ENCODE peak calls at places on chromosomes 4 and X, in seven cellular contexts. V, Q, T, A, N, H and R are unnamed samples.

GRCh38 chrX:119698835-119699234 is 5.9 kb upstream of the SEPTIN6 start:
- DNase-seq in A (peak; percentile 27), Q (no peak), H (peak; percentile 70), N (no peak), T (no peak), V (no peak), R (no peak)

GRCh38 chrX:31603411-31604120 is 531.7 kb upstream of the FTHL17 start:
- DNase-seq in N (no peak), T (no peak), V (no peak), A (no peak), H (no peak), Q (no peak), R (no peak)

GRCh38 chr4:7892212-7893019 is 47.2 kb downstream of the AFAP1 start:
- DNase-seq in A (no peak), N (no peak), H (no peak), T (no peak), V (no peak), Q (no peak), R (no peak)

GRCh38 chr4:98794565-98795205 is 134.2 kb downstream of the EIF4E start:
- DNase-seq in H (no peak), N (no peak), Q (no peak), T (no peak), V (no peak), A (peak; percentile 33), R (no peak)

GRCh38 chr4:143207555-143207954 is 22.8 kb downstream of the USP38 start:
- DNase-seq in V (no peak), Q (no peak), T (no peak), A (no peak), N (no peak), H (no peak), R (no peak)

GRCh38 chrX:63686878-63687714 is 97.9 kb downstream of the ARHGEF9 start:
- DNase-seq in Q (no peak), T (no peak), H (peak; percentile 11), V (no peak), A (peak; percentile 20), N (no peak), R (no peak)

GRCh38 chr4:17811078-17811603 is 362 bp downstream of the NCAPG start:
- DNase-seq in T (no peak), A (no peak), V (peak; percentile 18), Q (no peak), N (peak; percentile 64), H (no peak), R (no peak)

GRCh38 chr4:168832746-168833575 is 177.1 kb downstream of the CBR4 start:
- DNase-seq in A (no peak), Q (peak; percentile 27), V (peak; percentile 19), T (peak; percentile 81), H (peak; percentile 19), N (peak; percentile 78), R (no peak)

GRCh38 chrX:103417933-103418332 is 41.6 kb downstream of the BEX3 start:
- DNase-seq in A (no peak), V (no peak), Q (no peak), N (no peak), T (no peak), H (no peak), R (no peak)

GRCh38 chrX:17629519-17629918 is 107.8 kb upstream of the SCML1 start:
- DNase-seq in T (no peak), N (no peak), Q (no peak), A (no peak), H (no peak), V (no peak), R (no peak)

GRCh38 chr4:187171731-187172339 is 448.2 kb upstream of the FAT1 start:
- DNase-seq in H (no peak), T (no peak), V (no peak), A (no peak), N (no peak), Q (no peak), R (no peak)

GRCh38 chr4:2048831-2049230 is 10.3 kb upstream of the NAT8L start:
- DNase-seq in Q (peak; percentile 17), H (no peak), T (no peak), V (no peak), A (no peak), N (no peak), R (no peak)

GRCh38 chr4:68288046-68288740 is 42.7 kb upstream of the TMPRSS11B start:
- DNase-seq in A (no peak), T (no peak), H (no peak), Q (no peak), N (no peak), V (no peak), R (no peak)

GRCh38 chrX:149365061-149365460 is 140.0 kb downstream of the IDS start:
- DNase-seq in V (no peak), N (no peak), A (no peak), Q (no peak), H (no peak), T (no peak), R (no peak)

GRCh38 chr4:139453041-139453370 is 915 bp upstream of the RAB33B start:
- DNase-seq in N (no peak), Q (no peak), A (no peak), V (peak; percentile 69), T (no peak), H (peak; percentile 70), R (no peak)

GRCh38 chr4:69617083-69617694 is 22.3 kb downstream of the UGT2A2 start:
- DNase-seq in A (peak; percentile 12), H (peak; percentile 10), Q (no peak), N (no peak), V (no peak), T (no peak), R (no peak)

GRCh38 chrX:9133426-9133825 is 99.5 kb upstream of the FAM9B start:
- DNase-seq in V (no peak), H (no peak), T (no peak), N (no peak), Q (no peak), A (no peak), R (no peak)

GRCh38 chr4:14893713-14894112 is 108.6 kb upstream of the CPEB2 start:
- DNase-seq in T (no peak), A (no peak), V (no peak), Q (no peak), H (no peak), N (no peak), R (no peak)

GRCh38 chr4:48578132-48578964 is 88.3 kb downstream of the ZAR1 start:
- DNase-seq in V (peak; percentile 59), A (peak; percentile 58), T (peak; percentile 73), Q (peak; percentile 60), N (no peak), H (peak; percentile 18), R (peak; percentile 89)

GRCh38 chrX:79564362-79564761 is 197.2 kb upstream of the ITM2A start:
- DNase-seq in H (no peak), V (no peak), N (no peak), T (no peak), Q (no peak), A (no peak), R (no peak)

GRCh38 chr4:13509442-13509841 is 25.3 kb upstream of the RAB28 start:
- DNase-seq in N (no peak), H (no peak), T (no peak), A (no peak), Q (no peak), V (no peak), R (no peak)

GRCh38 chrX:154804957-154805695 is at the start of gene MPP1:
- DNase-seq in T (peak; percentile 87), A (peak; percentile 88), V (peak; percentile 84), Q (peak; percentile 79), N (peak; percentile 72), H (peak; percentile 68), R (peak; percentile 23)

GRCh38 chr4:189376901-189377300 is 563.8 kb upstream of the FRG1 start:
- DNase-seq in T (no peak), Q (no peak), N (no peak), V (no peak), A (no peak), H (no peak), R (no peak)

GRCh38 chr4:179585761-179586160 is 2143.5 kb upstream of the AGA start:
- DNase-seq in N (no peak), H (no peak), V (no peak), T (no peak), Q (no peak), A (no peak), R (no peak)

GRCh38 chr4:179583221-179583620 is 2141.0 kb upstream of the AGA start:
- DNase-seq in N (no peak), V (no peak), H (no peak), Q (no peak), T (no peak), A (no peak), R (no peak)

GRCh38 chr4:179586460-179586859 is 2144.2 kb upstream of the AGA start:
- DNase-seq in Q (no peak), H (no peak), N (no peak), V (no peak), T (no peak), A (no peak), R (no peak)

GRCh38 chr4:179582164-179582563 is 2139.9 kb upstream of the AGA start:
- DNase-seq in V (no peak), A (no peak), H (no peak), N (no peak), T (no peak), Q (no peak), R (no peak)
- H3K4me3 ChIP-seq in V (no peak overlapping the region), A (no peak overlapping the region), H (no peak overlapping the region), N (no peak overlapping the region), T (no peak overlapping the region), Q (no peak overlapping the region), R (no peak overlapping the region)

GRCh38 chrX:39409246-39409917 is 608.1 kb downstream of the MID1IP1 start:
- DNase-seq in T (no peak), A (no peak), V (no peak), Q (no peak), N (no peak), H (no peak), R (no peak)
- TF ChIP-seq EP300 in T (no peak), A (no peak), V (no peak), Q (no peak), N (no peak), H (no peak), R (no peak)

DNA sequence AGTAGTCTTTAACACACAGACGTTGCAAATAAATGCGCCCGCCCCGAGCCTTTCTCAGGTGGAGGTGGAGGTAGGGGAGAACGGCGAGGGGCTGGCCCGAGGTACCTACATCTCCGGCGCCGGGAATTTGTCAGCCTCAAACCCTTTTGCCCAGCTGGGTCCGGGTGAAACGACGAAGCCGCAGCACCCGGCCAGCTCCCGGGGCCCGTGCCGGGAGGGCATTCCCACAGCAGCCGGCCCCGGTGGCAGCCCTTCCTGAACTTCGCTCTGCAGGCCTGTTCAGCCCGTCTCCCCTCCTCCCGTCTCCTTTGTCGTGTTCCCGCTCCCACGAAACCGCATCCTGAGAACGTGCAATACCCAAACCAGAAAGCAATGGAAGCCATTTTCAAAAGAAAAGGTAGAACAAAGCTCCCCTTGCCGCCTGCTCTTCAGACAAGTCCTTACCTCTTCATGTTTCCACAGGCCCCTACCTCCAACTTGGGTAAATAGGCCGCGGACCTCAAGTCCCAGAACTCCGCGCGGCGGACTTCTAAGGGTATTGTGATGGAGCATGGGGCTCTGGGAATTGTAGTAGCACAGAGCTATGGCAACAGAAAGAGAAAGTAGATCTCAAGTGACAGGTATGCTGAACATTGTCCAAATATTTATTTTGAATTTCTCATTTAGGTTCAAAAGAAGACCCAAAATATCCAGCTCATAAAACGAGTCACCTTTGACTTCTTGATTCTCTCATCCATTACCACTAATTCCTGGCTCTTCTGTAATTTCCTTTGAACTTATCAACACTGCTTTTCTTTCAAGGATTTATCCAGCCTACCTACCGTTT is at the start of gene RBM41:
- DNase-seq in N (peak; percentile 73), H (peak; percentile 36), V (peak; percentile 81), A (peak; percentile 15), Q (peak; percentile 80), T (peak; percentile 81), R (peak; percentile 61)
- TF ChIP-seq POLR2A in N (no peak), H (peak; percentile 9), V (no peak), A (peak; percentile 39), Q (no peak), T (no peak), R (peak; percentile 19)

GRCh38 chr4:88018471-88018870 is 11.0 kb downstream of the PKD2 start:
- DNase-seq in N (peak; percentile 65), A (no peak), H (no peak), T (peak; percentile 89), V (no peak), Q (no peak), R (no peak)
- H3K4me3 ChIP-seq in N (no peak overlapping the region), A (no peak overlapping the region), H (no peak overlapping the region), T (peak overlapping the region; percentile 12), V (no peak overlapping the region), Q (no peak overlapping the region), R (no peak overlapping the region)